ENCODE peak calls at places on chromosomes 1 and 21, in ten cellular contexts. E is A549, O is ovary, L is K562, Y is transverse colon, G is suprapubic skin, W is stomach, N is H1, U is esophagus muscularis mucosa, K is GM12878. Q is an unnamed sample. For H3K4me1, the result is how much of the 10 kb centered on the place peaks cover.

GRCh38 chr1:66445492-66446181 is 88.3 kb upstream of the SGIP1 start:
- DNase-seq in E (no peak), O (no peak), L (no peak), Y (peak), G (no peak), W (peak), N (no peak), U (no peak), K (peak), Q (no peak)

GRCh38 chr1:116116040-116116439 is 4.8 kb downstream of the MAB21L3 start:
- DNase-seq in E (no peak), O (no peak), L (no peak), Y (no peak), G (no peak), W (no peak), N (no peak), U (peak), K (no peak), Q (no peak)

GRCh38 chr1:226098870-226099832 is 36.6 kb downstream of the H3-3A start:
- DNase-seq in E (no peak), O (no peak), L (no peak), Y (no peak), G (no peak), W (no peak), N (no peak), U (no peak), K (no peak), Q (no peak)

GRCh38 chr1:163928649-163929048 is 606.9 kb downstream of the NUF2 start:
- DNase-seq in E (no peak), O (no peak), L (no peak), Y (no peak), G (no peak), W (no peak), N (no peak), U (no peak), K (no peak), Q (no peak)

GRCh38 chr1:205316179-205316578 is 5.4 kb downstream of the NUAK2 start:
- DNase-seq in E (no peak), O (no peak), L (no peak), Y (no peak), G (no peak), W (no peak), N (no peak), U (no peak), K (no peak), Q (no peak)

GRCh38 chr21:33377221-33377620 is 26.0 kb upstream of the IFNGR2 start:
- DNase-seq in E (no peak), O (no peak), L (no peak), Y (no peak), G (peak), W (no peak), N (no peak), U (no peak), K (no peak), Q (no peak)

GRCh38 chr1:225944951-225945350 is 3.9 kb upstream of the LEFTY2 start:
- DNase-seq in E (no peak), O (no peak), L (peak), Y (no peak), G (no peak), W (no peak), N (no peak), U (no peak), K (no peak), Q (no peak)

GRCh38 chr1:86788300-86789206 is 84.2 kb downstream of the SH3GLB1 start:
- DNase-seq in E (no peak), O (no peak), L (peak), Y (no peak), G (peak), W (no peak), N (no peak), U (no peak), K (no peak), Q (peak)

GRCh38 chr1:16318544-16318943 is 33.7 kb downstream of the FBXO42 start:
- DNase-seq in E (no peak), O (no peak), L (no peak), Y (peak), G (no peak), W (no peak), N (no peak), U (peak), K (no peak), Q (peak)

GRCh38 chr1:177505905-177506590 is 335.3 kb downstream of the BRINP2 start:
- DNase-seq in E (no peak), O (no peak), L (no peak), Y (no peak), G (no peak), W (no peak), N (no peak), U (no peak), K (no peak), Q (no peak)

GRCh38 chr1:112575154-112575804 is 43.7 kb downstream of the ST7L start:
- DNase-seq in E (peak), O (no peak), L (peak), Y (no peak), G (no peak), W (no peak), N (no peak), U (no peak), K (no peak), Q (no peak)

GRCh38 chr1:101284021-101284420 is 47.2 kb downstream of the S1PR1 start:
- DNase-seq in E (no peak), O (no peak), L (no peak), Y (no peak), G (no peak), W (no peak), N (no peak), U (no peak), K (no peak), Q (no peak)

GRCh38 chr21:36873511-36873910 is 93.0 kb downstream of the HLCS start:
- DNase-seq in E (no peak), O (no peak), L (no peak), Y (no peak), G (no peak), W (no peak), N (no peak), U (no peak), K (no peak), Q (no peak)

GRCh38 chr1:36656271-36656670 is 173.6 kb upstream of the CSF3R start:
- DNase-seq in E (no peak), O (no peak), L (no peak), Y (no peak), G (peak), W (no peak), N (no peak), U (no peak), K (no peak), Q (no peak)

GRCh38 chr1:36652011-36652410 is 169.3 kb upstream of the CSF3R start:
- DNase-seq in E (no peak), O (no peak), L (no peak), Y (no peak), G (no peak), W (no peak), N (no peak), U (no peak), K (no peak), Q (no peak)

GRCh38 chr1:36652586-36652985 is 169.9 kb upstream of the CSF3R start:
- DNase-seq in E (no peak), O (no peak), L (no peak), Y (no peak), G (no peak), W (no peak), N (no peak), U (no peak), K (no peak), Q (no peak)

GRCh38 chr1:36654586-36654985 is 171.9 kb upstream of the CSF3R start:
- DNase-seq in E (no peak), O (no peak), L (no peak), Y (no peak), G (no peak), W (no peak), N (no peak), U (no peak), K (no peak), Q (no peak)

DNA sequence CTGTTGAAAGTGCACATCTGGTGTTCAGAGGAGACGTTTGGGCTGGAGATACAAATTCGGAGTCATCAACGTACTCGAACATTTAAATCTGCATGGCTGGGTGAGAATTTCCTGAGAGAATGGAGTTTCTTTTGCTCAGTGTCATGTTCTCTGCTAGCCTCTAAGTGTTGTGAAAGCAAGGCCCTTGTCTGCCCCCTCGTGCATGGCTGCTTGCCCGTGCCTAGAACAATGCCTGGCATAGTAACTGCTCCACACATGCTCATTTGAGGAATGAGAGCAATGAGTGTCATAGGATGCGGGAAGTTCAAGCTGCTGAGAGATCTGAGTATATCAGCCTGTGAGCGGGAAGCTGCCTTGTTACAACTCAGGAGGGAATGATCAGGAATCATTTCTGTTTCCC is 171.1 kb upstream of the CSF3R start:
- DNase-seq in E (no peak), O (no peak), L (no peak), Y (no peak), G (no peak), W (no peak), N (no peak), U (no peak), K (no peak), Q (peak)
- TF ChIP-seq EP300 in E (no peak), O (no peak), L (no peak), Y (no peak), G (no peak), W (no peak), N (no peak), U (no peak), K (no peak), Q (peak)

GRCh38 chr1:40949563-40949962 is 29.9 kb upstream of the CTPS1 start:
- DNase-seq in E (no peak), O (no peak), L (no peak), Y (no peak), G (no peak), W (no peak), N (no peak), U (no peak), K (no peak), Q (no peak)
- H3K4me1 ChIP-seq in E (under half), O (under half), L (under half), Y (under half), G (under half), W (under half), N (under half), U (under half), K (under half), Q (under half)

DNA sequence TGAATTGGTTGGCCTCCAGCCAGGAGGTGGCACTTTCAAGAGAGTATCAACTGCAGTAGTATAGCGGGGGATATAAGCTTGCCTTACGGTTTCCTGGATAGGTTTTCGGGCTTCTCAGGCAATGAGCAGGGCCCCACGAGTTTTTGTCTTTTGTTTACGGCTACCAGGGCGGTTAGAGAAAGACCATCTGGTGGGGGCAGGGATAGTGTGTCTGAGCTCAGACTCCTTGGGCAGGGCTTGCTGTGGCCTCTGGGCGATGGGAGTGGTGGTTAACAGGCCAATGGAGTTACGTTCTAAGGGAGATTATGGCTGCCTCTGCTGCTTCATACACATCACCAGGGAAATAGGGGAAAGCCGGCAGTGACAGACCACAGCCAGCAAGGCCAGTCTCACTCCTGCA is 62.8 kb downstream of the DTL start:
- DNase-seq in E (no peak), O (no peak), L (no peak), Y (no peak), G (no peak), W (no peak), N (no peak), U (no peak), K (no peak), Q (no peak)
- TF ChIP-seq EP300 in E (no peak), O (no peak), L (no peak), Y (no peak), G (no peak), W (no peak), N (no peak), U (no peak), K (no peak), Q (no peak)

DNA sequence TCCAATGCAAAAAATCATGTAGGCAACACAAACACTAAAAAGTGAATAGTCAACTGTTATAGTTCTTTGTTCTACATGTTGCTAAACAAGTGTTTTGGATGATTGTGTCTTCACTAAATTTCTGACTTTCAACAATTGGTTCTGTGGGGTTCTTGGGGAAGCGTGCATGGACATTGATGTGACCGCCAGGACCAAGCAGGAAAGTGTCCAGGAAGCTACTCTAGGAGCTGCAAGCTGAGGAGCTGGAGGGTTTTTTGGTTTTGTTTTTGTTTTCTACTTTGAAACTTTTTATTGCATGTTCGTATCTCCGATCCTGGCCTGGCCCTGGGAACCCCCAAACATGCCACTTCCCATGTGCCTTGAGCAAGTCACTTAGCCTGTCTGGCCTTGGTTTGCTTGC is 8.0 kb downstream of the TMPRSS3 start:
- DNase-seq in E (no peak), O (no peak), L (no peak), Y (peak), G (no peak), W (no peak), N (no peak), U (no peak), K (no peak), Q (no peak)
- H3K4me1 ChIP-seq in E (under half), O (under half), L (under half), Y (under half), G (under half), W (under half), N (under half), U (under half), K (half or more), Q (under half)

DNA sequence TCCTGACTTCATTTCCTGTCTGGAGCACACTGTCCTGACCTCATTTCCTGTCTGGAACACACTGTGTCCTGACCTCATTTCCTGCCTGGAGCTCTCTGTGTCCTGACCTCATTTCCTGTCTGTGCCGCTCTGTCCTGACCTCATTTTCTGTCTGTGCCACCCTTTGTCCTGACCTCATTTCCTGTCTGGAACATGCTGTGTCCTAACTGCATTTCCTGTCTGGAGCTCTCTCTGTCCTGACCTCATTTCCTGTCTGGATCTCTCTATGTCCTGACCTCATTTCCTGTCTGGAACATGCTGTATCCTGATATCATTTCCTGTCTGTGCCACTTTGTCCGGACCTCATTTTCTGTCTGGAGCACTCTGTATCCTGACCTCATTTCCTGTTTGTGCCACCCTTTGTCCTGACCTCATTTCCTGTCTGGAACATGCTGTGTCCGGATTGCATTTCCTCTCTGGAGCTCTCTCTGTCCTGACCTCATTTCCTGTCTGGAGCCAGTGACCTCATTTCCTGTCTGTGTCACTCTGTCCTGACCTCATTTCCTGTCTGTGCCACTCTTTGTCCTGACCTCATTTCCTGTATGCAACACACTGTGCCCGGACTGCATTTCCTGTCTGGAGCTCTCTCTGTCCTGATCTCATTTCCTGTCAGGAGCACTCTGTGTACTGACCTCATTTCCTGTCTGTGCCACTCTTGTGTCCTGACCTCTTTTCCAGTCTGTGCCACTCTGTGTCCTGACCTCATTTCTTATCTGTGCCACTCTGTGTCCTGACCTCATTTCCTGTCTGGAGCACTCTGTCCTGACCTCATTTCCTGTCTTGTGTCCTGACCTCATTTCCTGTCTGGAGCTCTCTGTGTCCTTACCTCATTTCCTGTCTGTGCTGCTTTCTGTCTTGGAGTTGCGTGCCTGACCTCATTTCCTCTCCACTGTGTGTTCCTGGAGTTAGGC is 27.6 kb downstream of the SKI start:
- DNase-seq in E (no peak), O (no peak), L (peak), Y (no peak), G (no peak), W (no peak), N (no peak), U (no peak), K (peak), Q (no peak)
- TF ChIP-seq EP300 in E (no peak), O (no peak), L (peak), Y (peak), G (no peak), W (no peak), N (no peak), U (no peak), K (no peak), Q (peak)

GRCh38 chr1:3608154-3608553 is 3.2 kb downstream of the MEGF6 start:
- DNase-seq in E (no peak), O (no peak), L (no peak), Y (no peak), G (no peak), W (no peak), N (no peak), U (no peak), K (no peak), Q (no peak)

GRCh38 chr1:3610823-3611169 is 512 bp downstream of the MEGF6 start:
- DNase-seq in E (no peak), O (no peak), L (no peak), Y (no peak), G (no peak), W (no peak), N (no peak), U (no peak), K (no peak), Q (no peak)

GRCh38 chr1:3609016-3609768 is 2.1 kb downstream of the MEGF6 start:
- DNase-seq in E (no peak), O (no peak), L (no peak), Y (no peak), G (no peak), W (no peak), N (no peak), U (no peak), K (no peak), Q (no peak)

GRCh38 chr1:3610165-3610822 is 1.0 kb downstream of the MEGF6 start:
- DNase-seq in E (no peak), O (no peak), L (no peak), Y (no peak), G (no peak), W (no peak), N (no peak), U (no peak), K (no peak), Q (no peak)

DNA sequence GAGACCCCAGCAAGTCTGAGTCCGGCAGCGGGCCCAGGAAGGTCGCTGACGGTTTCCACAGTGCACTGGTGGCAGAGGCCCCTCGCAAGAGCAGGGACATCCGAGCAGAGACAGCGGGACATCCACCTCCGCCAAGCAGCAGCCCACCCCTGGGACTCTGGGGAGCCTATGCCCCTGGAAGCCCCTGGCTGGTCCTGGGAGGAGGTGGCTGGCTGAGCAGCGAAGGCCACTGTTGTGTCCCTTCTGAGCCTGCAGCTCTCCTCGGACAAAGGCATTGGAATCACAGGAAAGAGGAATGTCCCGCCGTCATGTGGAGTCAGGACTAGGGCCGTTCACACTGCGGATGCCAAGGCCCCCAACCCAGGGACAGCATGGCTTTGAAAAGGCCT is 1.5 kb downstream of the MEGF6 start:
- DNase-seq in E (no peak), O (no peak), L (no peak), Y (no peak), G (no peak), W (no peak), N (no peak), U (no peak), K (no peak), Q (no peak)
- H3K4me1 ChIP-seq in E (under half), O (under half), L (under half), Y (under half), G (under half), W (under half), N (under half), U (under half), K (under half), Q (under half)

GRCh38 chr21:42496839-42497202 is 797 bp upstream of the RSPH1 start:
- DNase-seq in E (no peak), O (no peak), L (no peak), Y (no peak), G (no peak), W (no peak), N (no peak), U (no peak), K (no peak), Q (no peak)
- TF ChIP-seq EP300 in E (no peak), O (no peak), L (no peak), Y (no peak), G (no peak), W (no peak), N (no peak), U (no peak), K (no peak), Q (no peak)

GRCh38 chr1:91814448-91814847 is 71.5 kb downstream of the TGFBR3 start:
- DNase-seq in E (no peak), O (no peak), L (no peak), Y (no peak), G (no peak), W (no peak), N (no peak), U (no peak), K (no peak), Q (no peak)
- H3K4me1 ChIP-seq in E (under half), O (under half), L (under half), Y (half or more), G (half or more), W (half or more), N (under half), U (half or more), K (under half), Q (under half)

DNA sequence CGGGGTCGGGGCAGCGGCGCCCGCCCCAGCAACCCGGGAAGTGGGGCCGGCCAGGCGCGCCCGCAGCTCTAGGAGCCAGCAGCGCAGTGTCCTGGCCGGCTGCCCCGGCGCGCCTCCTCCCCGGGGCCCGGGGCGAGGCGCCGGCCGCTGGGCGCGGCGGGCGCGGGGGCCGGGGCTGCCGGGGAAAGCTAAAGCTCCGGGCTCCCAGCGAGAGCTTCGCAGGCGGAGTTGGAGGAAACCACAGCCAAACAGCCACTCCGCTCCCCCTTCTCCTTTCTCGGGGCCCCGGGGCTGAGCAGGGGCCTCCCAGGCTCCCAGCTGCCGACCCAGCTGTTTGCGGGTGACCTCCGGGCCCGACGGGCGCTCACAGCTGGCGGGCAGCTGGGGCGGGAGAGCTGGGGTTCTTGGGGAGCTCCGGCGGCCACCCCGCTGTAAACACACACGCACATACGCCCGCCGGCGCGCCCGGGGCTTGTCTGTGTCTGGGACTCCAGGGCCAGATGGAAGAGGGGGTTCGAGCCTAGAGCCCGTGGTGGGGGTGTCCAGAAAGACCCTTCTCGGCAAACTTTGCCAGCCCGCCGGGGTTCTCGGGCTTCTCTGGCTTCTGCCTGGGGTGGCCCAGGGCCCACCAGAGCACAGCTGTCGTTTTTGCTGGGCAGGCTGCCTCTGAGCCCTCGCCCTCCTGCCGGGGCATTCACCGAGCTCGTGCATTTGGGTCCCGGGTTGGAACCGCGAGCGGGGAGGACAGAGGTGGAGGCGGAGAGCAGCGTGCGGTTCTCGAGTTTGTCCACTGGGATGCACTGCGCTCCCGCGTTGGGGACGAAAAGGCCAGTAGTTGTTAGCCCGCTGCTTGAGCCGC is 1.5 kb downstream of the AJAP1 start:
- DNase-seq in E (peak), O (peak), L (peak), Y (peak), G (no peak), W (no peak), N (no peak), U (no peak), K (no peak), Q (peak)
- TF ChIP-seq EP300 in E (no peak), O (no peak), L (no peak), Y (no peak), G (no peak), W (no peak), N (no peak), U (no peak), K (no peak), Q (no peak)